ENCODE peak calls at places on chromosomes 16 and 17, in nine cellular contexts. X is A549, N is nephron progenitor cell, O is K562, M is WTC11, L is chondrocyte, R is GM13976, V is MCF 10A, Y is H1. F is an unnamed sample.

GRCh38 chr16:70687172-70687531 is 1.3 kb upstream of the MTSS2 start:
- DNase-seq in Y (no peak), M (no peak), L (peak), R (no peak), X (no peak), N (no peak), O (no peak), V (peak), F (no peak)

GRCh38 chr17:32142857-32143524 is 689 bp downstream of the RHOT1 start:
- DNase-seq in R (no peak), N (peak), Y (peak), O (peak), V (peak), M (peak), X (peak), L (no peak), F (peak)

GRCh38 chr17:45394913-45395568 is 37.6 kb downstream of the ARHGAP27 start:
- DNase-seq in Y (peak), R (peak), O (peak), N (peak), L (no peak), M (peak), X (peak), V (peak), F (peak)

GRCh38 chr17:65020284-65020683 is 36.3 kb downstream of the GNA13 start:
- DNase-seq in X (no peak), N (no peak), V (peak), L (no peak), M (no peak), R (no peak), O (no peak), Y (no peak), F (no peak)

GRCh38 chr17:71237903-71238538 is 882.8 kb upstream of the SOX9 start:
- DNase-seq in X (peak), Y (no peak), V (peak), M (no peak), N (no peak), R (no peak), O (no peak), L (no peak), F (no peak)

GRCh38 chr16:68506331-68507053 is 32.6 kb upstream of the ZFP90 start:
- DNase-seq in N (no peak), M (no peak), O (no peak), R (peak), V (no peak), Y (no peak), X (no peak), L (no peak), F (no peak)

GRCh38 chr16:50547944-50548658 is at the start of gene NKD1:
- DNase-seq in L (no peak), X (peak), Y (peak), R (peak), V (peak), N (peak), M (peak), O (peak), F (peak)

GRCh38 chr16:49827806-49828428 is 28.0 kb downstream of the ZNF423 start:
- DNase-seq in O (no peak), N (no peak), M (no peak), Y (no peak), L (no peak), X (no peak), R (no peak), V (no peak), F (no peak)

GRCh38 chr16:9258423-9259051 is 167.1 kb downstream of the HAPSTR1 start:
- DNase-seq in V (peak), N (peak), L (no peak), X (peak), Y (peak), O (peak), R (peak), M (peak), F (peak)

GRCh38 chr16:57419506-57419905 is 14.9 kb downstream of the CCL17 start:
- DNase-seq in L (no peak), O (no peak), V (no peak), R (no peak), X (no peak), Y (no peak), N (no peak), M (no peak), F (no peak)

GRCh38 chr17:53719229-53719628 is 103.5 kb upstream of the KIF2B start:
- DNase-seq in Y (no peak), O (no peak), N (no peak), V (peak), M (no peak), R (no peak), L (no peak), X (no peak), F (no peak)

GRCh38 chr16:83701494-83701893 is 106.3 kb upstream of the HSBP1 start:
- DNase-seq in R (no peak), X (no peak), N (peak), O (peak), M (peak), Y (peak), L (no peak), V (peak), F (peak)

GRCh38 chr16:47976609-47977180 is 179.1 kb downstream of the ABCC12 start:
- DNase-seq in Y (no peak), O (no peak), N (no peak), M (no peak), L (no peak), R (no peak), X (no peak), V (no peak), F (no peak)

GRCh38 chr17:82486186-82487084 is 27.9 kb downstream of the NARF start:
- DNase-seq in Y (no peak), L (no peak), O (no peak), X (no peak), R (no peak), N (no peak), M (no peak), V (no peak), F (no peak)

GRCh38 chr16:22898131-22898530 is 84.2 kb downstream of the HS3ST2 start:
- DNase-seq in O (no peak), M (no peak), R (no peak), N (no peak), Y (no peak), L (no peak), X (no peak), V (no peak), F (no peak)

GRCh38 chr17:5912927-5913565 is 157.1 kb upstream of the WSCD1 start:
- DNase-seq in N (no peak), R (no peak), M (no peak), Y (no peak), L (no peak), O (no peak), X (no peak), V (no peak), F (no peak)

GRCh38 chr17:60560860-60561257 is 34.8 kb upstream of the APPBP2 start:
- DNase-seq in R (no peak), M (no peak), O (no peak), V (no peak), N (no peak), Y (no peak), X (no peak), L (no peak), F (no peak)

GRCh38 chr16:15708096-15708495 is 58.1 kb downstream of the NDE1 start:
- DNase-seq in M (no peak), N (no peak), X (no peak), R (no peak), O (no peak), L (no peak), V (no peak), Y (no peak), F (no peak)

GRCh38 chr16:87000007-87000406 is 317.2 kb downstream of the C16orf95 start:
- DNase-seq in X (no peak), L (no peak), Y (no peak), R (no peak), N (no peak), O (no peak), V (no peak), M (no peak), F (no peak)

GRCh38 chr17:40035162-40035559 is 19.0 kb downstream of the MED24 start:
- DNase-seq in L (no peak), Y (peak), M (peak), V (no peak), O (peak), N (peak), R (peak), X (peak), F (no peak)

GRCh38 chr17:64154321-64155089 is 24.6 kb upstream of the ERN1 start:
- DNase-seq in N (no peak), Y (no peak), O (no peak), L (no peak), X (no peak), V (no peak), M (no peak), R (no peak), F (no peak)

GRCh38 chr17:81125573-81126081 is 39.7 kb upstream of the PVALEF start:
- DNase-seq in O (no peak), Y (no peak), X (no peak), V (peak), R (no peak), N (no peak), M (no peak), L (no peak), F (no peak)

GRCh38 chr17:47713980-47714689 is 18.9 kb upstream of the TBX21 start:
- DNase-seq in X (no peak), O (no peak), L (no peak), R (no peak), V (no peak), M (peak), N (no peak), Y (no peak), F (no peak)

GRCh38 chr17:76725580-76726230 is 701 bp downstream of the JMJD6 start:
- DNase-seq in Y (no peak), M (peak), N (no peak), L (no peak), R (peak), X (peak), O (peak), V (no peak), F (peak)

GRCh38 chr17:43033947-43034622 is 9.1 kb downstream of the RND2 start:
- DNase-seq in Y (no peak), L (no peak), X (no peak), R (no peak), M (peak), O (no peak), N (no peak), V (no peak), F (no peak)

GRCh38 chr16:16033208-16033717 is 83.8 kb downstream of the ABCC1 start:
- DNase-seq in R (peak), X (no peak), O (no peak), N (no peak), L (no peak), Y (no peak), V (no peak), M (no peak), F (peak)

DNA sequence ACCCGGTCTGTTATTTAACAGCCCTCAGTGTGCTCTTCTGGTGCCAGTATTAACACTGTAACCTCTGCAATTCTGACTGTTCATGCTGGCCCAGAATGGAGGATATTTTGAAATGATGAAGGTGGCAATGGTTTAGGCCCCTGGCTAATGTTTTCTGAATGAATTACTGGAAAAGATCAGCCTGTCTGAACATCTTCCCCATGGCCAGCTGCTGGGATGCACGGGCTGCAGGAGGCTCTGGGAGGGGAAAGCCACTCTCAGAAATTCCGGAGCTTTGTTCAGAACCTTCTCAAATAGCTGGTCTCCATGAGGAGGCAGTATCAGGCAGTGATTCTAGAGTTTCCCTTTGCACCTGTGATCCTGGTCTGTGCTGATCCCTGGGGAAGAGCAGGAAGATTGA is 5.0 kb downstream of the SLC6A2 start:
- DNase-seq in R (no peak), O (no peak), L (no peak), X (no peak), V (no peak), M (no peak), N (no peak), Y (no peak), F (no peak)
- TF ChIP-seq CTCF in R (no peak), O (no peak), L (no peak), X (no peak), V (no peak), M (no peak), N (no peak), Y (no peak), F (no peak)

GRCh38 chr16:55056585-55057520 is 126.2 kb downstream of the IRX5 start:
- DNase-seq in M (peak), X (peak), Y (peak), O (no peak), R (no peak), V (peak), L (no peak), N (peak), F (no peak)
- TF ChIP-seq CTCF in M (no peak), X (no peak), Y (peak), O (no peak), R (no peak), V (no peak), L (peak), N (peak), F (no peak)

GRCh38 chr17:68579194-68579900 is 21.8 kb downstream of the FAM20A start:
- DNase-seq in L (no peak), O (no peak), N (no peak), X (no peak), V (no peak), Y (no peak), R (no peak), M (no peak), F (no peak)

GRCh38 chr17:68580236-68580903 is 20.8 kb downstream of the FAM20A start:
- DNase-seq in X (no peak), R (no peak), Y (no peak), N (no peak), M (no peak), O (no peak), L (no peak), V (peak), F (no peak)

GRCh38 chr17:68576137-68576536 is 25.0 kb downstream of the FAM20A start:
- DNase-seq in X (no peak), L (no peak), R (no peak), N (no peak), M (no peak), V (no peak), O (no peak), Y (no peak), F (no peak)

GRCh38 chr17:68578236-68578635 is 22.9 kb downstream of the FAM20A start:
- DNase-seq in Y (no peak), O (no peak), R (no peak), X (no peak), M (no peak), V (no peak), N (no peak), L (no peak), F (no peak)

GRCh38 chr17:68576811-68577551 is 24.2 kb downstream of the FAM20A start:
- DNase-seq in R (no peak), V (no peak), X (no peak), M (no peak), L (no peak), O (no peak), N (no peak), Y (no peak), F (no peak)
- TF ChIP-seq CTCF in R (no peak), V (no peak), X (no peak), M (no peak), L (no peak), O (no peak), N (no peak), Y (peak), F (no peak)

GRCh38 chr17:52158450-52159042 is at the start of gene CA10:
- DNase-seq in Y (peak), V (no peak), O (no peak), L (peak), X (no peak), R (no peak), M (peak), N (peak), F (peak)
- TF ChIP-seq CTCF in Y (peak), V (no peak), O (no peak), L (peak), X (no peak), R (no peak), M (no peak), N (no peak), F (no peak)

GRCh38 chr17:7438050-7438614 is 1.2 kb upstream of the FGF11 start:
- DNase-seq in Y (peak), L (no peak), O (peak), R (no peak), V (no peak), X (no peak), M (peak), N (peak), F (no peak)

GRCh38 chr17:7438656-7439460 is 454 bp upstream of the FGF11 start:
- DNase-seq in L (no peak), R (no peak), N (no peak), O (no peak), M (no peak), V (no peak), Y (no peak), X (no peak), F (no peak)

GRCh38 chr17:7436556-7437368 is 1.5 kb downstream of the TMEM102 start:
- DNase-seq in X (peak), Y (peak), V (peak), R (peak), L (no peak), M (peak), N (peak), O (no peak), F (peak)

GRCh38 chr17:7437369-7437863 is 1.9 kb upstream of the FGF11 start:
- DNase-seq in X (no peak), M (no peak), Y (no peak), O (no peak), V (no peak), L (no peak), R (no peak), N (no peak), F (no peak)

DNA sequence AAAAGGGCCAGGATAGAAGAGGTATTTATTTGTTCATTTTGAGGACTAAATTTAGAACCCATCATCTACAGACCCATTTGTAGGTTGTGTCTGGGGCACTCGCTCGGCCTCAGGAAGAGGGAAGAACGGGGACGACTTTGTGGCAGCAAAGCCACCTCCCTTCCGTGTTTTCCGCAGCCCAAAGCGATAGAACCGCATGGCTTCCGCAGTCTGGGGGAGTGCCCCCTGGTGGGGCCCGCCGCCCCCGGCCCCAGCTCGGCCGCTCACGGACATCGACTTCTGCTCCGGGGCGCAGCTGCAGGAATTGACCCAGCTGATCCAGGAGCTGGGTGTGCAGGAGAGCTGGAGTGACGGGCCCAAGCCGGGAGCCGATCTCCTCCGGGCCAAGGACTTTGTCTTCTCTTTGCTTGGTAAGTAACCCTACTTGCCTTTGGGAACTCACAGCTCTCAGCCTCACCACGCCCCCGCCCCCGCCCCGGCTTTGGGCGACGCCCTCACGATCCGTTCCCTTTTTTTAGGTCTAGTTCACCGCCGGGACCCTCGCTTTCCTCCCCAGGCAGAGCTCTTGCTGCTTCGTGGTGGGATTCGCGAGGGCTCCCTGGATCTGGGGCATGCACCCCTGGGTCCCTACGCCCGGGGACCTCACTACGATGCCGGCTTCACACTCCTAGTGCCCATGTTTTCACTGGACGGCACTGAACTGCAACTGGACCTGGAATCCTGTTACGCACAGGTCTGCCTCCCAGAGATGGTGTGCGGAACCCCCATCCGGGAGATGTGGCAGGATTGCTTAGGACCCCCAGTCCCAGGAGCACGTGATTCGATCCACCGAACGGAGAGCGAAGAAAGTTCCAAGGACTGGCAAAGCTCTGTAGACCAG is 681 bp downstream of the TMEM102 start:
- DNase-seq in X (peak), O (peak), N (peak), R (peak), V (peak), Y (peak), M (peak), L (no peak), F (no peak)
- TF ChIP-seq CTCF in X (no peak), O (peak), N (no peak), R (peak), V (peak), Y (peak), M (no peak), L (peak), F (peak)

GRCh38 chr17:29568331-29569244 is at the start of gene TP53I13:
- DNase-seq in Y (peak), V (peak), R (peak), M (peak), O (peak), N (peak), X (peak), L (peak), F (peak)
- TF ChIP-seq CTCF in Y (no peak), V (no peak), R (no peak), M (no peak), O (peak), N (no peak), X (no peak), L (peak), F (no peak)

GRCh38 chr17:70074236-70074830 is 692 bp upstream of the KCNJ16 start:
- DNase-seq in X (no peak), Y (no peak), O (no peak), N (peak), V (no peak), M (no peak), R (no peak), L (no peak), F (no peak)

GRCh38 chr17:70073799-70074198 is 1.2 kb upstream of the KCNJ16 start:
- DNase-seq in O (no peak), L (no peak), M (no peak), Y (no peak), X (no peak), R (no peak), V (no peak), N (no peak), F (no peak)

GRCh38 chr17:70073326-70073725 is 1.7 kb upstream of the KCNJ16 start:
- DNase-seq in R (no peak), Y (no peak), V (no peak), N (no peak), L (no peak), M (no peak), X (no peak), O (no peak), F (no peak)

GRCh38 chr17:70076189-70076588 is 1.2 kb downstream of the KCNJ16 start:
- DNase-seq in N (no peak), O (no peak), L (no peak), Y (no peak), M (no peak), R (no peak), V (no peak), X (no peak), F (no peak)

GRCh38 chr17:70074991-70075390 is at the start of gene KCNJ16:
- DNase-seq in Y (no peak), O (no peak), X (peak), L (no peak), M (no peak), N (peak), R (no peak), V (no peak), F (no peak)
- TF ChIP-seq CTCF in Y (no peak), O (no peak), X (no peak), L (no peak), M (no peak), N (no peak), R (no peak), V (no peak), F (no peak)

GRCh38 chr17:57955183-57955952 is at the start of gene CUEDC1:
- DNase-seq in M (peak), V (peak), X (peak), R (peak), O (peak), Y (peak), N (peak), L (no peak), F (peak)
- TF ChIP-seq CTCF in M (no peak), V (peak), X (peak), R (peak), O (peak), Y (peak), N (no peak), L (peak), F (peak)

GRCh38 chr17:68291836-68292688 is 767 bp downstream of the ARSG start:
- DNase-seq in L (no peak), Y (peak), X (peak), V (peak), N (peak), O (peak), M (peak), R (peak), F (peak)
- TF ChIP-seq CTCF in L (peak), Y (peak), X (peak), V (no peak), N (no peak), O (no peak), M (no peak), R (no peak), F (peak)